ENCODE peak calls at places on chromosomes 1 and 21, in eight cellular contexts. Y is heart left ventricle; Q is lung; A is mesendoderm; I is cardiac muscle cell; M is CD8-positive, alpha-beta memory T cell; J is tibial nerve; F is esophagus squamous epithelium. B is an unnamed sample.

GRCh38 chr1:43024905-43025304 is 66.2 kb upstream of the SLC2A1 start:
- DNase-seq in Y (no peak), Q (no peak), A (no peak), I (no peak), M (no peak), J (no peak), F (no peak), B (no peak)

GRCh38 chr1:60825593-60825992 is 256.8 kb upstream of the NFIA start:
- DNase-seq in Y (no peak), Q (no peak), A (peak; percentile 27), I (no peak), M (no peak), J (no peak), F (no peak), B (no peak)

GRCh38 chr1:204213668-204214662 is at the start of gene GOLT1A:
- DNase-seq in Y (peak; percentile 49), Q (peak; percentile 87), A (peak; percentile 93), I (peak; percentile 87), M (no peak), J (peak; percentile 48), F (no peak), B (peak; percentile 12)

GRCh38 chr1:4483031-4483625 is 171.3 kb upstream of the AJAP1 start:
- DNase-seq in Y (no peak), Q (no peak), A (no peak), I (no peak), M (no peak), J (no peak), F (no peak), B (no peak)

GRCh38 chr1:6688757-6689156 is 12.9 kb downstream of the DNAJC11 start:
- DNase-seq in Y (no peak), Q (no peak), A (no peak), I (peak; percentile 11), M (no peak), J (no peak), F (no peak), B (no peak)

GRCh38 chr1:22347854-22348760 is 103.5 kb upstream of the ZBTB40 start:
- DNase-seq in Y (no peak), Q (no peak), A (no peak), I (no peak), M (no peak), J (no peak), F (no peak), B (peak; percentile 62)

GRCh38 chr1:23751050-23751814 is 8.0 kb downstream of the ELOA start:
- DNase-seq in Y (no peak), Q (peak; percentile 47), A (peak; percentile 81), I (peak; percentile 71), M (no peak), J (no peak), F (no peak), B (no peak)

GRCh38 chr1:2948751-2949680 is 72.3 kb upstream of the ACTRT2 start:
- DNase-seq in Y (no peak), Q (no peak), A (no peak), I (no peak), M (no peak), J (no peak), F (no peak), B (no peak)

GRCh38 chr1:55826413-55827080 is 611.4 kb upstream of the USP24 start:
- DNase-seq in Y (no peak), Q (no peak), A (no peak), I (no peak), M (no peak), J (no peak), F (no peak), B (no peak)

DNA sequence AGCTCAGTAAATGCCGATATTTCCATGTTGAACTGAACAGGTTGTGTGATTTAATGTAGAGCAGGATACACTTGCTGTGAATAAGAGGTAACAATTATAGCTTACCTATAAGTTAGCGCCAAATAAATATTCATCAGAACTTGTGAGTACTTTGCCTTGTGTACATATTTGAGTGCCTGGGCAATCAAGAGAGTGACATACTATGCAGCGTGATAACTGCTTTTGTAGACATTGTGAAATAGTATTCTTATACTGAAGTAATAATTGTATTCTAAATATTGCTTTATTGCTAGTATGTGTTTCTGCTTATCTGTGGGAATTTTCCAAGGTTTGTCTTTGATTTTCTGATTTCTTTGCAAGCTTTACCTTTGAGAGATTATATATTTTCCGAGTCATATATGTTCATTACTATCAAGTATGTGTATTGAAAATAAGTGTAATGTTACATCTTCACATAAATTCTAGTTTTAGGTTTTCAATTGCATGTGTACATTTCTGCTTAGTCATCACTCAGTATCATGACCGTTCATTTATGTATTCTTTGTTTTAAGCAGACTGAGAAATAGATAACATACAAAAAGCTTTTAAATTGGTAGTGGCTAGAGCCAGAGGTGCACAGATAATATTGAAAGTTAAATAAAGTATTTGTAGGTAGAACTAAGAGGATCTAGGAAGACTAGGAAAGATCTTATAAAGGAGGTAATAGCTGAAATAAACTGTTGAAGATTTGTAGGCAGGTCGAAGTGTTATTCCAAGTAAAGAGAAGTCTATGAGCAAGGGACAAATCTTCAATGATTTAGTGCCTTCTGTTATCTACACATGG is 19.5 kb downstream of the USP25 start:
- DNase-seq in Y (no peak), Q (no peak), A (no peak), I (peak; percentile 35), M (no peak), J (no peak), F (no peak), B (no peak)
- H3K4me3 ChIP-seq in Y (no peak overlapping the region), Q (no peak overlapping the region), A (no peak overlapping the region), I (no peak overlapping the region), M (no peak overlapping the region), J (no peak overlapping the region), F (no peak overlapping the region), B (no peak overlapping the region)

GRCh38 chr1:67241200-67241746 is 66.4 kb upstream of the IL12RB2 start:
- DNase-seq in Y (no peak), Q (no peak), A (no peak), I (no peak), M (no peak), J (no peak), F (no peak), B (no peak)

GRCh38 chr1:67230539-67230938 is 64.3 kb downstream of the IL23R start:
- DNase-seq in Y (no peak), Q (no peak), A (no peak), I (no peak), M (no peak), J (no peak), F (no peak), B (no peak)

GRCh38 chr1:67239738-67240137 is 67.9 kb upstream of the IL12RB2 start:
- DNase-seq in Y (no peak), Q (no peak), A (no peak), I (no peak), M (no peak), J (no peak), F (no peak), B (no peak)

GRCh38 chr1:67242016-67242415 is 65.7 kb upstream of the IL12RB2 start:
- DNase-seq in Y (no peak), Q (no peak), A (no peak), I (no peak), M (no peak), J (no peak), F (no peak), B (no peak)

GRCh38 chr1:67236277-67236676 is 70.0 kb downstream of the IL23R start:
- DNase-seq in Y (no peak), Q (no peak), A (no peak), I (no peak), M (no peak), J (no peak), F (no peak), B (no peak)
- H3K36me3 ChIP-seq in Y (no peaks in the 10 kb centered on the region), Q (no peaks in the 10 kb centered on the region), A (no peaks in the 10 kb centered on the region), I (no peaks in the 10 kb centered on the region), M (no peaks in the 10 kb centered on the region), J (no peaks in the 10 kb centered on the region), F (no peaks in the 10 kb centered on the region), B (no peaks in the 10 kb centered on the region)

GRCh38 chr1:209827384-209828261 is at the start of gene UTP25:
- DNase-seq in Y (peak; percentile 92), Q (peak; percentile 94), A (peak; percentile 98), I (peak; percentile 98), M (peak; percentile 83), J (peak; percentile 97), F (peak; percentile 80), B (peak; percentile 97)

GRCh38 chr1:209829716-209830115 is 1.9 kb downstream of the UTP25 start:
- DNase-seq in Y (no peak), Q (no peak), A (no peak), I (no peak), M (no peak), J (no peak), F (no peak), B (no peak)

GRCh38 chr1:209835782-209836298 is 8.1 kb downstream of the UTP25 start:
- DNase-seq in Y (no peak), Q (no peak), A (no peak), I (peak; percentile 9), M (no peak), J (no peak), F (no peak), B (no peak)

GRCh38 chr1:209830722-209831121 is 3.0 kb downstream of the UTP25 start:
- DNase-seq in Y (no peak), Q (no peak), A (no peak), I (no peak), M (no peak), J (no peak), F (no peak), B (no peak)

DNA sequence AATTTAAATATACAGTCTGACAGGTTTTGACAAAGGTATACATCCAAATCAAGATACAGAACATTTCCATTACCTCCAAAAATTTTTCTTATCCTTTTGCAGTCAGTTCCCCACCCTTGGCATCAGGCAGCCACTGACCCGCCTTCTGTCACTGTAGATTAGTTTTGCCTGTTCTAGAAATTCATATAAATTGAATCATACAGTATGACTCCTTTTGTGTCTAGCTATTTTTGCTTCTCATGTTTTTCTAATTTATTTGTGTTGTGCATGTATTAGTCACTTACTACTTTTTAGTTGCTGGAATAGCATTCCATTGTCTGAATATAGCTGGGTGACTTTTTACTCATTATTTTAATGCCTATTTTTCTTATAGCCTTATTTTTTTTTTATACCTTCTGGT is 3.8 kb downstream of the UTP25 start:
- DNase-seq in Y (no peak), Q (no peak), A (no peak), I (no peak), M (no peak), J (no peak), F (no peak), B (no peak)
- H3K4me1 ChIP-seq in Y (peaks cover 3% of the 10 kb centered on the region), Q (no peaks in the 10 kb centered on the region), A (no peaks in the 10 kb centered on the region), I (no peaks in the 10 kb centered on the region), M (peaks cover 20% of the 10 kb centered on the region), J (no peaks in the 10 kb centered on the region), F (peaks cover 17% of the 10 kb centered on the region), B (peaks cover 5% of the 10 kb centered on the region)

GRCh38 chr21:43689556-43690337 is 29.2 kb upstream of the PDXK start:
- DNase-seq in Y (no peak), Q (no peak), A (no peak), I (no peak), M (no peak), J (no peak), F (no peak), B (no peak)

GRCh38 chr21:43687566-43688395 is 28.4 kb downstream of the RRP1B start:
- DNase-seq in Y (no peak), Q (no peak), A (no peak), I (no peak), M (no peak), J (no peak), F (no peak), B (no peak)

GRCh38 chr21:43684424-43684823 is 25.1 kb downstream of the RRP1B start:
- DNase-seq in Y (no peak), Q (no peak), A (no peak), I (peak; percentile 6), M (no peak), J (no peak), F (no peak), B (no peak)

GRCh38 chr21:43688906-43689305 is 29.5 kb downstream of the RRP1B start:
- DNase-seq in Y (no peak), Q (no peak), A (no peak), I (no peak), M (no peak), J (no peak), F (no peak), B (no peak)

GRCh38 chr21:43686811-43687565 is 27.6 kb downstream of the RRP1B start:
- DNase-seq in Y (no peak), Q (no peak), A (no peak), I (no peak), M (no peak), J (no peak), F (no peak), B (no peak)
- H3K4me3 ChIP-seq in Y (no peak overlapping the region), Q (no peak overlapping the region), A (no peak overlapping the region), I (no peak overlapping the region), M (no peak overlapping the region), J (no peak overlapping the region), F (no peak overlapping the region), B (no peak overlapping the region)

B was measured in Panc1.